ENCODE peak calls at places on chromosomes 3 and 15, in eight cellular contexts. One of them, this sample, is unnamed. For H3K27me3, the result is how much of the 10 kb centered on the place peaks cover.

GRCh38 chr3:179811321-179812095 is 158.7 kb downstream of the USP13 start:
- DNase-seq in suprapubic skin: no peak
- DNase-seq in IMR-90: peak
- DNase-seq in body of pancreas: peak
- DNase-seq in HCT116: peak
- DNase-seq in right lobe of liver: no peak
- DNase-seq in heart left ventricle: no peak
- DNase-seq in stomach: peak
- DNase-seq in this sample: no peak

GRCh38 chr15:34682673-34683072 is 72.1 kb downstream of the GJD2 start:
- DNase-seq in suprapubic skin: no peak
- DNase-seq in IMR-90: peak
- DNase-seq in body of pancreas: no peak
- DNase-seq in HCT116: peak
- DNase-seq in right lobe of liver: no peak
- DNase-seq in heart left ventricle: no peak
- DNase-seq in stomach: no peak
- DNase-seq in this sample: no peak

GRCh38 chr3:16427309-16427965 is 86.1 kb downstream of the RFTN1 start:
- DNase-seq in suprapubic skin: no peak
- DNase-seq in IMR-90: peak
- DNase-seq in body of pancreas: peak
- DNase-seq in HCT116: no peak
- DNase-seq in right lobe of liver: no peak
- DNase-seq in heart left ventricle: no peak
- DNase-seq in stomach: no peak
- DNase-seq in this sample: no peak

GRCh38 chr15:99155961-99156443 is 51.1 kb downstream of the SYNM start:
- DNase-seq in suprapubic skin: no peak
- DNase-seq in IMR-90: peak
- DNase-seq in body of pancreas: no peak
- DNase-seq in HCT116: no peak
- DNase-seq in right lobe of liver: no peak
- DNase-seq in heart left ventricle: no peak
- DNase-seq in stomach: no peak
- DNase-seq in this sample: no peak

GRCh38 chr3:46892285-46893145 is 15.0 kb downstream of the PTH1R start:
- DNase-seq in suprapubic skin: peak
- DNase-seq in IMR-90: peak
- DNase-seq in body of pancreas: peak
- DNase-seq in HCT116: peak
- DNase-seq in right lobe of liver: peak
- DNase-seq in heart left ventricle: peak
- DNase-seq in stomach: peak
- DNase-seq in this sample: no peak

GRCh38 chr3:55443346-55443745 is 43.8 kb downstream of the WNT5A start:
- DNase-seq in suprapubic skin: no peak
- DNase-seq in IMR-90: no peak
- DNase-seq in body of pancreas: no peak
- DNase-seq in HCT116: no peak
- DNase-seq in right lobe of liver: no peak
- DNase-seq in heart left ventricle: no peak
- DNase-seq in stomach: no peak
- DNase-seq in this sample: no peak

GRCh38 chr15:42153874-42154575 is 2.4 kb downstream of the PLA2G4F start:
- DNase-seq in suprapubic skin: no peak
- DNase-seq in IMR-90: no peak
- DNase-seq in body of pancreas: no peak
- DNase-seq in HCT116: no peak
- DNase-seq in right lobe of liver: peak
- DNase-seq in heart left ventricle: no peak
- DNase-seq in stomach: peak
- DNase-seq in this sample: no peak

GRCh38 chr15:74835312-74835823 is 7.6 kb downstream of the ULK3 start:
- DNase-seq in suprapubic skin: no peak
- DNase-seq in IMR-90: peak
- DNase-seq in body of pancreas: peak
- DNase-seq in HCT116: peak
- DNase-seq in right lobe of liver: peak
- DNase-seq in heart left ventricle: peak
- DNase-seq in stomach: peak
- DNase-seq in this sample: no peak

GRCh38 chr3:188827593-188827992 is 344.2 kb upstream of the TPRG1 start:
- DNase-seq in suprapubic skin: no peak
- DNase-seq in IMR-90: peak
- DNase-seq in body of pancreas: no peak
- DNase-seq in HCT116: no peak
- DNase-seq in right lobe of liver: no peak
- DNase-seq in heart left ventricle: no peak
- DNase-seq in stomach: no peak
- DNase-seq in this sample: no peak

GRCh38 chr15:70490148-70490837 is 273.1 kb downstream of the UACA start:
- DNase-seq in suprapubic skin: no peak
- DNase-seq in IMR-90: no peak
- DNase-seq in body of pancreas: no peak
- DNase-seq in HCT116: no peak
- DNase-seq in right lobe of liver: no peak
- DNase-seq in heart left ventricle: peak
- DNase-seq in stomach: no peak
- DNase-seq in this sample: no peak
- H3K27me3 ChIP-seq in suprapubic skin: under half
- H3K27me3 ChIP-seq in IMR-90: under half
- H3K27me3 ChIP-seq in body of pancreas: under half
- H3K27me3 ChIP-seq in HCT116: under half
- H3K27me3 ChIP-seq in right lobe of liver: under half
- H3K27me3 ChIP-seq in heart left ventricle: under half
- H3K27me3 ChIP-seq in stomach: under half
- H3K27me3 ChIP-seq in this sample: under half

DNA sequence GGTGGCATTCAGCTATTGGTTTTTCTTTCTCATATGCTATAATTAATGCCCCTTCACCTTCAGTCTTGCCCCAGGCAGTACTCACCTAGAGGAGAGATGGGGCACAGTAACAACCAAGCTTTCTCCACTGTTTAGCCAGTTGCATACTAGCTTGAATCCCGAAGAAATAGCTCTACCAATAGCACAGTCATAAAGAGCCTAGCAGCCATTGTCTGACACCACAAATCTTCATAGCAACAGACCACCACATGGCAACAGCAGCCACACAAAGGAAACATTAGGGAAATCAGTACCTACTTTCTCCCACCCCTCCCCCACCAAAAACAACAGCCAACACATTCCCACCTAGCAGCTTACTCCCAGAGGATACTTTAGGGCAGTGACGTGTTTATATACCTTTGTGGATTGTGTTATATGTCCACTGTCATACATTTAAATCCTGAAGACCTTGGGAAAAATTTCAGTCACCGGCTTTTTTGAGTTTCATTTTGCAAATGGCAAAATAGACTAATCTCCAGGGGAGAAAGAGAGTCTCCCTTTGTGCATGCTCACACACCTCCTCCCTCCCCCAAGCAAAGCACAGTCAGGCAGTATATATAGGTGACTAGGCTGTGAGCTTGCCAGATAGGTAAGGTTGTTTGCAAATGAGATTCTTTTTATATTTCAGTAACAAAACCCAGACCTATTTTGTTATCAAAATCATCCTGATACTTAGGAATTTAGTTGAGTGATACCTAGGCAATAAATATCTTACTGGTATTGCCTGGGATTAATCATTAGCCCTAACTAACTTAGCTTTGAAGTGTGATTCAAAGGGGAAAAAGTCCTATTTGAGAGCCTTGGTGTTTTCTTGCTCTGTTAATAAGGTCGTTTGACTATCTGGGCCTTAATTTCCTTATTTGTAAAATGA is 140.6 kb downstream of the RBPMS2 start:
- DNase-seq in suprapubic skin: no peak
- DNase-seq in IMR-90: no peak
- DNase-seq in body of pancreas: peak
- DNase-seq in HCT116: no peak
- DNase-seq in right lobe of liver: no peak
- DNase-seq in heart left ventricle: no peak
- DNase-seq in stomach: no peak
- DNase-seq in this sample: no peak
- TF ChIP-seq POLR2A in suprapubic skin: no peak
- TF ChIP-seq POLR2A in IMR-90: no peak
- TF ChIP-seq POLR2A in body of pancreas: no peak
- TF ChIP-seq POLR2A in HCT116: no peak
- TF ChIP-seq POLR2A in right lobe of liver: no peak
- TF ChIP-seq POLR2A in heart left ventricle: no peak
- TF ChIP-seq POLR2A in stomach: no peak
- TF ChIP-seq POLR2A in this sample: no peak

GRCh38 chr3:48507256-48508061 is 3.5 kb upstream of the SHISA5 start:
- DNase-seq in suprapubic skin: peak
- DNase-seq in IMR-90: peak
- DNase-seq in body of pancreas: peak
- DNase-seq in HCT116: peak
- DNase-seq in right lobe of liver: peak
- DNase-seq in heart left ventricle: no peak
- DNase-seq in stomach: peak
- DNase-seq in this sample: no peak
- H3K27ac ChIP-seq in suprapubic skin: peak
- H3K27ac ChIP-seq in IMR-90: no peak
- H3K27ac ChIP-seq in body of pancreas: no peak
- H3K27ac ChIP-seq in HCT116: peak
- H3K27ac ChIP-seq in right lobe of liver: no peak
- H3K27ac ChIP-seq in heart left ventricle: no peak
- H3K27ac ChIP-seq in stomach: peak
- H3K27ac ChIP-seq in this sample: peak

GRCh38 chr3:128994581-128995161 is 795 bp upstream of the CFAP92 start:
- DNase-seq in suprapubic skin: no peak
- DNase-seq in IMR-90: no peak
- DNase-seq in body of pancreas: no peak
- DNase-seq in HCT116: no peak
- DNase-seq in right lobe of liver: no peak
- DNase-seq in heart left ventricle: no peak
- DNase-seq in stomach: no peak
- DNase-seq in this sample: no peak

GRCh38 chr3:128995737-128996136 is 1.9 kb upstream of the CFAP92 start:
- DNase-seq in suprapubic skin: no peak
- DNase-seq in IMR-90: no peak
- DNase-seq in body of pancreas: no peak
- DNase-seq in HCT116: no peak
- DNase-seq in right lobe of liver: no peak
- DNase-seq in heart left ventricle: no peak
- DNase-seq in stomach: no peak
- DNase-seq in this sample: no peak

GRCh38 chr3:128993461-128994172 is at the start of gene CFAP92:
- DNase-seq in suprapubic skin: peak
- DNase-seq in IMR-90: peak
- DNase-seq in body of pancreas: peak
- DNase-seq in HCT116: peak
- DNase-seq in right lobe of liver: peak
- DNase-seq in heart left ventricle: peak
- DNase-seq in stomach: peak
- DNase-seq in this sample: peak

GRCh38 chr3:128992926-128993460 is 883 bp downstream of the CFAP92 start:
- DNase-seq in suprapubic skin: no peak
- DNase-seq in IMR-90: no peak
- DNase-seq in body of pancreas: no peak
- DNase-seq in HCT116: no peak
- DNase-seq in right lobe of liver: no peak
- DNase-seq in heart left ventricle: no peak
- DNase-seq in stomach: no peak
- DNase-seq in this sample: no peak

GRCh38 chr3:128994173-128994512 is 267 bp upstream of the CFAP92 start:
- DNase-seq in suprapubic skin: no peak
- DNase-seq in IMR-90: no peak
- DNase-seq in body of pancreas: no peak
- DNase-seq in HCT116: no peak
- DNase-seq in right lobe of liver: no peak
- DNase-seq in heart left ventricle: no peak
- DNase-seq in stomach: no peak
- DNase-seq in this sample: no peak
- H3K27me3 ChIP-seq in suprapubic skin: under half
- H3K27me3 ChIP-seq in IMR-90: half or more
- H3K27me3 ChIP-seq in body of pancreas: under half
- H3K27me3 ChIP-seq in HCT116: under half
- H3K27me3 ChIP-seq in right lobe of liver: under half
- H3K27me3 ChIP-seq in heart left ventricle: under half
- H3K27me3 ChIP-seq in stomach: under half
- H3K27me3 ChIP-seq in this sample: under half

DNA sequence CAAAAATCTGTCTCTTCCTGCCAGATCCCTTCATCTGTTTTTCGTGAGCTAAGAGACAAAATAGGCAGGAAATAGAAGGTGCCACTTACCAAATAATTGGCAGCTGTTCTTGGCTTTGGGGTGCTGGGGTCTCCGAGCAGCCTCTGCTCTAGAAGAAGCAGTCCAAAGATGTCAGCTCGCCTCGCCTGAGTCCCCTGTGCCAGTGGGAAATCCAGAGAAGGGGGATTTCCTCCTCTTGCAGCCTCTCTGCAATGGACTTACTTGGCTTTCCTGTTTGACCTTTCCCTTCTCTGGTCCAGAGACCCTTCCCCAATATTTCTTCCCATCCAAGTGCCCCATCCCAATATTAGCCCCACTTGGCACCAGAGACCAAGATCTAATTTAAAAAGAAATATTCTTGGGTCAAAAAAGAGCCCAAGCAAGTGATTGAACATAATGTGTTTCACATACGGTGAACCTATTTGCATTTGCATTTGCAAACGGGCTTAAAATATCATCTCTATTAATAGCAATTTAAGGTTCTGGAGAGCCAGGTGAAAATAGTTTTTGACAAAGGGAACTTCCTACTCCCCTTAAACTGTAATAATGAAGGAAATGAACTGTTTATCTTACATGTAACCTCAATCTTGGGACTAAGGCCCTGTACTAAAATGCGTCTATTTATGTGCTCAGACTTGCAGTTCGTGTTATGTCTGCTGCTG is 23.2 kb downstream of the CD86 start:
- DNase-seq in suprapubic skin: no peak
- DNase-seq in IMR-90: no peak
- DNase-seq in body of pancreas: no peak
- DNase-seq in HCT116: no peak
- DNase-seq in right lobe of liver: no peak
- DNase-seq in heart left ventricle: no peak
- DNase-seq in stomach: no peak
- DNase-seq in this sample: no peak
- TF ChIP-seq POLR2A in suprapubic skin: no peak
- TF ChIP-seq POLR2A in IMR-90: no peak
- TF ChIP-seq POLR2A in body of pancreas: no peak
- TF ChIP-seq POLR2A in HCT116: no peak
- TF ChIP-seq POLR2A in right lobe of liver: no peak
- TF ChIP-seq POLR2A in heart left ventricle: no peak
- TF ChIP-seq POLR2A in stomach: no peak
- TF ChIP-seq POLR2A in this sample: no peak

This sample was measured in esophagus squamous epithelium.